ENCODE peak calls at places on chromosomes 6 and 20, in five cellular contexts. I is A549, N is prostate gland, P is pancreas, C is heart right ventricle. Z is an unnamed sample.

GRCh38 chr6:25960689-25961088 is 1.9 kb upstream of the TRIM38 start:
- DNase-seq in I (no peak), N (no peak), P (no peak), C (no peak), Z (no peak)

GRCh38 chr6:81766482-81767069 is 14.1 kb upstream of the TENT5A start:
- DNase-seq in I (peak; percentile 63), N (no peak), P (no peak), C (no peak), Z (no peak)

GRCh38 chr6:42043787-42044475 is 6.4 kb upstream of the TAF8 start:
- DNase-seq in I (peak; percentile 82), N (peak; percentile 81), P (peak; percentile 89), C (peak; percentile 90), Z (peak; percentile 89)

GRCh38 chr20:709864-710761 is 34.5 kb upstream of the SCRT2 start:
- DNase-seq in I (no peak), N (no peak), P (no peak), C (no peak), Z (peak; percentile 14)

GRCh38 chr6:33927551-33927950 is 123.7 kb upstream of the MLN start:
- DNase-seq in I (no peak), N (no peak), P (no peak), C (no peak), Z (no peak)

GRCh38 chr20:42779216-42779615 is 410.5 kb downstream of the PTPRT start:
- DNase-seq in I (no peak), N (no peak), P (no peak), C (no peak), Z (no peak)

GRCh38 chr20:36385503-36385902 is 79.4 kb downstream of the DLGAP4 start:
- DNase-seq in I (no peak), N (no peak), P (no peak), C (no peak), Z (no peak)

GRCh38 chr20:51365670-51366069 is 176.8 kb downstream of the NFATC2 start:
- DNase-seq in I (peak; percentile 72), N (no peak), P (no peak), C (no peak), Z (no peak)

GRCh38 chr6:112149719-112150263 is 62.4 kb downstream of the FAM229B start:
- DNase-seq in I (no peak), N (no peak), P (no peak), C (no peak), Z (no peak)

GRCh38 chr6:107173779-107174178 is 58.5 kb upstream of the BEND3 start:
- DNase-seq in I (no peak), N (no peak), P (no peak), C (no peak), Z (no peak)

GRCh38 chr20:22775671-22776139 is 191.3 kb upstream of the FOXA2 start:
- DNase-seq in I (peak; percentile 97), N (no peak), P (no peak), C (no peak), Z (no peak)

GRCh38 chr6:31729979-31730630 is 1.0 kb upstream of the DDAH2 start:
- DNase-seq in I (peak; percentile 81), N (peak; percentile 82), P (peak; percentile 64), C (peak; percentile 93), Z (peak; percentile 95)

GRCh38 chr6:111657146-111657545 is 51.5 kb upstream of the TRAF3IP2 start:
- DNase-seq in I (peak; percentile 20), N (no peak), P (no peak), C (no peak), Z (no peak)

GRCh38 chr6:132390017-132390416 is 11.3 kb downstream of the MOXD1 start:
- DNase-seq in I (no peak), N (no peak), P (no peak), C (no peak), Z (no peak)

GRCh38 chr6:132392292-132392691 is 9.0 kb downstream of the MOXD1 start:
- DNase-seq in I (no peak), N (no peak), P (no peak), C (no peak), Z (no peak)

GRCh38 chr6:132391391-132392291 is 9.6 kb downstream of the MOXD1 start:
- DNase-seq in I (no peak), N (no peak), P (no peak), C (no peak), Z (no peak)

GRCh38 chr6:132388291-132388690 is 13.0 kb downstream of the MOXD1 start:
- DNase-seq in I (no peak), N (no peak), P (no peak), C (no peak), Z (no peak)

GRCh38 chr6:132390451-132390850 is 10.8 kb downstream of the MOXD1 start:
- DNase-seq in I (no peak), N (no peak), P (no peak), C (no peak), Z (no peak)
- H3K27ac ChIP-seq in I (no peak overlapping the region), N (no peak overlapping the region), P (no peak overlapping the region), C (no peak overlapping the region), Z (no peak overlapping the region)

GRCh38 chr6:14192186-14192788 is 74.7 kb downstream of the CD83 start:
- DNase-seq in I (no peak), N (no peak), P (no peak), C (no peak), Z (no peak)
- TF ChIP-seq CTCF in I (no peak), N (no peak), P (no peak), C (peak; percentile 22), Z (no peak)

GRCh38 chr20:57388953-57389694 is 2.1 kb upstream of the RBM38 start:
- DNase-seq in I (no peak), N (peak; percentile 77), P (peak; percentile 73), C (peak; percentile 86), Z (peak; percentile 85)
- H3K27ac ChIP-seq in I (peak overlapping the region; percentile 96), N (peak overlapping the region; percentile 48), P (no peak overlapping the region), C (peak overlapping the region; percentile 86), Z (peak overlapping the region; percentile 68)

DNA sequence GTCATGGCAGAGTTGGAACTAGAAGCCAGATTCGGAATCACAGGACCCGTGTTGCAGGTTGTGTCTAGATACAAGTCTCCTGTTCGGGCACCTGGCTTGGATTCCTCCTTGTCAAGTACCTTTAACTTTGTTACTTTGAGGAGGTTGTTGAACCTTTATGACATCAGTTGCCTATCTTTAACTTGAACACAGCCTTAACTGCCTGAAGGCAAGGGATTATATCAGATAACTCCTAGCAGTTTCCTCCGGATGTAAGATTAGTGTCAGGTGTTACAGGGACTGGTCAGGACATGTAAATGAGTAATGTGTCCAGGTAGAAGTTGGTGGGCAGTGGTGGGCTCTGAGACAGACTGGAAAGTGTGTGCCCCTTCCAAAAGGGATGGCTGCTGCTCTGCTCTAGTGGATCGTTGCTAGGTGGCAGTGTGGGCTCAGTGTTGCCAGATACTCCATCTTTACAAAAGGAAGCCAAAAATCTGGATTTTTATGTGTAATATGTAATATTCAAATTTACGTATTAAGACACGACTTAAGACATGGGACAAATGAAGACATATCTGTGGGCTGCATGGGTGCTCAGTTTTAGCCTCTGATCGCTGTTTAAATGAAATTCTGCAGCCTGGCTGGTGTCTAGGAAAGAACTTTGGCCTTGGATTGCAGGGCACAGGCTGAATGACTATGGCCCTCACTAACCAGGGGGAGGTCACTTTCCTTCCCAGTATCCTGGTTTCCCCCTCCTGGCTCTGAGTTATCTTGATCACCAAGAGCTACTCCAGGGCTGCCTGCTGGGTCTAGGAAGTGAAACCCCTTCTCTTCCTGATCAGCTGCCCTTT is 27.1 kb downstream of the CHMP4B start:
- DNase-seq in I (no peak), N (no peak), P (no peak), C (no peak), Z (no peak)
- TF ChIP-seq CTCF in I (peak; percentile 18), N (no peak), P (no peak), C (no peak), Z (no peak)

DNA sequence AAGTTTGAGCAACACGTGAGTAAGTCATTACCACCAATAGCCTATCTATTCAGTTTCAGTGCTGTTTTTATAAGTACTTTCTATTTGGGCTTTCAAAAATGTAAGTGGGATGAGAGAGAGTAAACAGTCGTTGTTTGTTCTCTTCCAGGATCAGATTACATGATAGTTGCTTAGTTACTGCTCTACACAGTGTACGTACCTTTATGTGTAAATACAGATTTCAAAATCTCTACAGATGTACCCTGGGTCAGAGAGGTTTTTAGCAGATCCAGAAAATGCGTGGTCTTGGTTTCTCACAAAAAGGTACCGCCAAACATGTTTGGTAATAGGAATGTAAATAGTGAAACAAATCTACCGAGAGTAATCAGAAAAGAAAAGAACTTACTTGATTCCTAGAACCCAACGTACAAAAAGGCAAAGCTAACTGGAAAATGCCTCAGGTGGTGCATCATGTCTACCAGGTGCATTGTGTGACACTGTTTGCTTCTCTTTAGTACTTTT is 421.1 kb downstream of the BCKDHB start:
- DNase-seq in I (peak; percentile 72), N (no peak), P (no peak), C (no peak), Z (no peak)
- H3K27ac ChIP-seq in I (no peak overlapping the region), N (no peak overlapping the region), P (no peak overlapping the region), C (no peak overlapping the region), Z (no peak overlapping the region)